ENCODE peak calls at places on chromosome 13, in four cellular contexts. One of them, this sample, is unnamed.

GRCh38 chr13:95035311-95036109 is 265.7 kb downstream of the ABCC4 start:
- DNase-seq in neuronal stem cell: no peak
- DNase-seq in fibroblast of lung: no peak
- DNase-seq in heart right ventricle: no peak
- DNase-seq in this sample: no peak

GRCh38 chr13:109314101-109314500 is 472.3 kb downstream of the IRS2 start:
- DNase-seq in heart right ventricle: no peak
- DNase-seq in fibroblast of lung: no peak
- DNase-seq in neuronal stem cell: no peak
- DNase-seq in this sample: no peak

GRCh38 chr13:79097201-79097600 is 308.9 kb downstream of the RBM26 start:
- DNase-seq in heart right ventricle: no peak
- DNase-seq in neuronal stem cell: no peak
- DNase-seq in fibroblast of lung: no peak
- DNase-seq in this sample: no peak

GRCh38 chr13:108915634-108916497 is 286.5 kb downstream of the MYO16 start:
- DNase-seq in heart right ventricle: peak
- DNase-seq in fibroblast of lung: peak
- DNase-seq in neuronal stem cell: no peak
- DNase-seq in this sample: peak

GRCh38 chr13:26186995-26187394 is 35.1 kb downstream of the RNF6 start:
- DNase-seq in neuronal stem cell: no peak
- DNase-seq in fibroblast of lung: no peak
- DNase-seq in heart right ventricle: no peak
- DNase-seq in this sample: no peak

GRCh38 chr13:34672631-34673030 is 269.4 kb upstream of the NBEA start:
- DNase-seq in neuronal stem cell: no peak
- DNase-seq in heart right ventricle: no peak
- DNase-seq in fibroblast of lung: peak
- DNase-seq in this sample: peak

GRCh38 chr13:60755380-60756163 is 358.6 kb downstream of the TDRD3 start:
- DNase-seq in neuronal stem cell: no peak
- DNase-seq in heart right ventricle: no peak
- DNase-seq in fibroblast of lung: peak
- DNase-seq in this sample: no peak

GRCh38 chr13:75132800-75133695 is 348.9 kb downstream of the TBC1D4 start:
- DNase-seq in heart right ventricle: no peak
- DNase-seq in neuronal stem cell: no peak
- DNase-seq in fibroblast of lung: peak
- DNase-seq in this sample: no peak

GRCh38 chr13:110134801-110135200 is 172.2 kb downstream of the COL4A1 start:
- DNase-seq in neuronal stem cell: no peak
- DNase-seq in fibroblast of lung: peak
- DNase-seq in heart right ventricle: peak
- DNase-seq in this sample: no peak

GRCh38 chr13:106484755-106485193 is 50.7 kb downstream of the EFNB2 start:
- DNase-seq in fibroblast of lung: peak
- DNase-seq in neuronal stem cell: no peak
- DNase-seq in heart right ventricle: peak
- DNase-seq in this sample: peak

GRCh38 chr13:46097015-46097414 is 7.8 kb downstream of the CPB2 start:
- DNase-seq in fibroblast of lung: no peak
- DNase-seq in heart right ventricle: no peak
- DNase-seq in neuronal stem cell: no peak
- DNase-seq in this sample: no peak

GRCh38 chr13:95296326-95296939 is 4.8 kb downstream of the ABCC4 start:
- DNase-seq in fibroblast of lung: no peak
- DNase-seq in neuronal stem cell: no peak
- DNase-seq in heart right ventricle: peak
- DNase-seq in this sample: peak

GRCh38 chr13:25473864-25474263 is 102.1 kb downstream of the ATP8A2 start:
- DNase-seq in heart right ventricle: no peak
- DNase-seq in fibroblast of lung: peak
- DNase-seq in neuronal stem cell: no peak
- DNase-seq in this sample: no peak

GRCh38 chr13:96680898-96681297 is 313.4 kb downstream of the OXGR1 start:
- DNase-seq in fibroblast of lung: no peak
- DNase-seq in neuronal stem cell: no peak
- DNase-seq in heart right ventricle: no peak
- DNase-seq in this sample: no peak

GRCh38 chr13:19169496-19169895 is 12.1 kb downstream of the TUBA3C start:
- DNase-seq in fibroblast of lung: no peak
- DNase-seq in neuronal stem cell: no peak
- DNase-seq in heart right ventricle: no peak
- DNase-seq in this sample: no peak

GRCh38 chr13:110856941-110857835 is 57.7 kb downstream of the ANKRD10 start:
- DNase-seq in neuronal stem cell: no peak
- DNase-seq in fibroblast of lung: no peak
- DNase-seq in heart right ventricle: no peak
- DNase-seq in this sample: no peak

DNA sequence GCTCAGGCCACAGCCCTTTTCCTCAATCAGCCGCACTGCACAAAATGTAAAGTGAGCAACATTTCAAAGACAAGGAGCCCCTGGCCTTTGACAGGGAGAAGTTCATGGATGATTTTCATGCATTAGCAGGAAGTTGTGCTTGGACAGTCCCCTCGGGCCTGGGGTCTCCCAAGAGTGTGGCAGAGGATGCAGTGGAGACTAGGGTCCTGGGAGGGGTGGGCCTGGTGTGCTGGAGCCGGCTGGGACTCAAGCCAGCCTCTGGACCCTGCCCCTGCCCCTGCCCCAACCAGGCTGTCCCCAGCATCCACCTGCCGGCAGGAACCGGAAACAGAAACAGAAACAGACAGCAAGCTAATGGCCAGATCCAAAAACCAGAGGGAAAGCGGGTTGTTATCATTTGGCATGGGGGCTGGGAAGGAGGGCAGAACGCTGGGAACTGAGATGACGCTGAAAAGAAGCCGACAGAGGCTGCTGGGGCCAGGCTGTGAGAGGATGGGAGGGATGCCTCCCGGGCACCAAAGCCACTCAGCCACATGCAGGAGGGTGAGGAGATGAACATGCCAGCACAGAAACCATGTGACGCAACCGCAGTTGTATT is 2.3 kb downstream of the GAS6 start:
- DNase-seq in fibroblast of lung: no peak
- DNase-seq in neuronal stem cell: no peak
- DNase-seq in heart right ventricle: no peak
- DNase-seq in this sample: no peak
- H3K4me3 ChIP-seq in fibroblast of lung: peak
- H3K4me3 ChIP-seq in neuronal stem cell: no peak
- H3K4me3 ChIP-seq in heart right ventricle: peak
- H3K4me3 ChIP-seq in this sample: no peak

GRCh38 chr13:31797154-31797775 is 57.9 kb downstream of the RXFP2 start:
- DNase-seq in neuronal stem cell: peak
- DNase-seq in heart right ventricle: no peak
- DNase-seq in fibroblast of lung: peak
- DNase-seq in this sample: peak
- H3K4me3 ChIP-seq in neuronal stem cell: no peak
- H3K4me3 ChIP-seq in heart right ventricle: no peak
- H3K4me3 ChIP-seq in fibroblast of lung: no peak
- H3K4me3 ChIP-seq in this sample: no peak

DNA sequence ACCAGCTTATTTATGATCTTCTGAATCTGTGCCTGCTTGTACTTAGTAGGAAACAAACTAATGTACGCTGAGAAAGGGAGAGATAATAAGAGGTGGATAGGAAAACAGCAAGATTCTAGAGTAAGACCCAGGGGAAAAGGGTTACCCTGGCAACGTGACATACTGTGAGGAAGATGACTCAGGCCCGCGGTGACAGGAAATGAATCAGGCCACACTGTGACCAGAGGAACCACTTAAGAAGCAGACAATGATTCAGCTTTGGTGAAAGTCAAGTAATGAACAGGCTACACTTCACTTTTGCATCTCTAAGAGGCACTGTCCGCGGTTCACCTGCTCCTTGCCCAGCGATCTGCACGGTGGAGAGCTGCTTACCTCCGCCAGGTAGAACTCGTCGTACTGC is 158.2 kb downstream of the NALCN start:
- DNase-seq in neuronal stem cell: peak
- DNase-seq in heart right ventricle: no peak
- DNase-seq in fibroblast of lung: peak
- DNase-seq in this sample: peak
- H3K4me3 ChIP-seq in neuronal stem cell: no peak
- H3K4me3 ChIP-seq in heart right ventricle: no peak
- H3K4me3 ChIP-seq in fibroblast of lung: no peak
- H3K4me3 ChIP-seq in this sample: no peak

GRCh38 chr13:50599046-50599445 is 244.4 kb downstream of the DLEU7 start:
- DNase-seq in fibroblast of lung: no peak
- DNase-seq in neuronal stem cell: no peak
- DNase-seq in heart right ventricle: no peak
- DNase-seq in this sample: no peak
- H3K4me3 ChIP-seq in fibroblast of lung: no peak
- H3K4me3 ChIP-seq in neuronal stem cell: no peak
- H3K4me3 ChIP-seq in heart right ventricle: no peak
- H3K4me3 ChIP-seq in this sample: no peak

GRCh38 chr13:24214528-24214927 is 54.0 kb downstream of the SPATA13 start:
- DNase-seq in neuronal stem cell: no peak
- DNase-seq in heart right ventricle: no peak
- DNase-seq in fibroblast of lung: no peak
- DNase-seq in this sample: no peak

GRCh38 chr13:24212254-24212653 is 51.7 kb downstream of the SPATA13 start:
- DNase-seq in neuronal stem cell: no peak
- DNase-seq in heart right ventricle: no peak
- DNase-seq in fibroblast of lung: no peak
- DNase-seq in this sample: no peak

GRCh38 chr13:24212674-24213073 is 52.2 kb downstream of the SPATA13 start:
- DNase-seq in fibroblast of lung: no peak
- DNase-seq in heart right ventricle: no peak
- DNase-seq in neuronal stem cell: no peak
- DNase-seq in this sample: no peak

GRCh38 chr13:24215007-24215633 is 54.6 kb downstream of the SPATA13 start:
- DNase-seq in fibroblast of lung: no peak
- DNase-seq in heart right ventricle: no peak
- DNase-seq in neuronal stem cell: no peak
- DNase-seq in this sample: no peak

GRCh38 chr13:24213932-24214331 is 53.4 kb downstream of the SPATA13 start:
- DNase-seq in neuronal stem cell: no peak
- DNase-seq in heart right ventricle: no peak
- DNase-seq in fibroblast of lung: no peak
- DNase-seq in this sample: no peak
- H3K4me3 ChIP-seq in neuronal stem cell: no peak
- H3K4me3 ChIP-seq in heart right ventricle: no peak
- H3K4me3 ChIP-seq in fibroblast of lung: no peak
- H3K4me3 ChIP-seq in this sample: no peak

GRCh38 chr13:36143768-36144167 is 12.6 kb upstream of the DCLK1 start:
- DNase-seq in heart right ventricle: no peak
- DNase-seq in fibroblast of lung: no peak
- DNase-seq in neuronal stem cell: no peak
- DNase-seq in this sample: no peak
- H3K4me3 ChIP-seq in heart right ventricle: no peak
- H3K4me3 ChIP-seq in fibroblast of lung: no peak
- H3K4me3 ChIP-seq in neuronal stem cell: no peak
- H3K4me3 ChIP-seq in this sample: no peak

GRCh38 chr13:27969073-27969865 is at the start of gene CDX2:
- DNase-seq in neuronal stem cell: no peak
- DNase-seq in heart right ventricle: no peak
- DNase-seq in fibroblast of lung: no peak
- DNase-seq in this sample: no peak
- H3K4me3 ChIP-seq in neuronal stem cell: no peak
- H3K4me3 ChIP-seq in heart right ventricle: no peak
- H3K4me3 ChIP-seq in fibroblast of lung: no peak
- H3K4me3 ChIP-seq in this sample: no peak